ENCODE peak calls at places on chromosomes 13 and 19, in nine cellular contexts. S, T, N, G, L, E, V, R and I are unnamed samples.

GRCh38 chr19:47013041-47013517 is 6.6 kb upstream of the NPAS1 start:
- DNase-seq in N (peak), S (peak), V (peak), G (peak), L (peak), T (peak), R (peak), E (peak), I (peak)

GRCh38 chr13:51733656-51734334 is 70.2 kb downstream of the DHRS12 start:
- DNase-seq in N (peak), S (peak), E (no peak), T (no peak), R (no peak), L (no peak), G (no peak), V (no peak), I (no peak)

GRCh38 chr13:113176292-113176691 is 17.8 kb downstream of the PROZ start:
- DNase-seq in E (no peak), S (no peak), L (no peak), N (no peak), T (no peak), R (no peak), V (no peak), G (no peak), I (no peak)

GRCh38 chr19:46841458-46842083 is 9.1 kb downstream of the AP2S1 start:
- DNase-seq in T (peak), E (no peak), G (no peak), N (peak), S (peak), V (peak), R (peak), L (peak), I (no peak)

GRCh38 chr13:50731400-50731799 is 112.1 kb downstream of the DLEU7 start:
- DNase-seq in N (peak), T (no peak), S (no peak), R (no peak), G (peak), L (no peak), E (no peak), V (no peak), I (no peak)

GRCh38 chr13:28044608-28045007 is 55.8 kb downstream of the FLT3 start:
- DNase-seq in T (no peak), N (peak), L (no peak), E (no peak), G (no peak), S (no peak), V (no peak), R (no peak), I (no peak)

GRCh38 chr13:61040180-61040579 is 375.5 kb downstream of the PCDH20 start:
- DNase-seq in N (no peak), R (no peak), L (no peak), S (no peak), G (no peak), E (no peak), T (no peak), V (no peak), I (no peak)

GRCh38 chr19:28022506-28022905 is 1190.4 kb downstream of the UQCRFS1 start:
- DNase-seq in V (no peak), N (no peak), S (no peak), G (no peak), E (no peak), T (no peak), R (no peak), L (no peak), I (no peak)

GRCh38 chr19:47151627-47152026 is 21.0 kb downstream of the SAE1 start:
- DNase-seq in S (no peak), T (no peak), G (no peak), L (no peak), N (no peak), E (no peak), V (no peak), R (no peak), I (no peak)

GRCh38 chr19:52331757-52332156 is 4.3 kb upstream of the ZNF610 start:
- DNase-seq in V (no peak), R (no peak), N (no peak), G (no peak), E (no peak), T (no peak), S (no peak), L (no peak), I (no peak)

GRCh38 chr13:98807774-98808173 is 55.3 kb upstream of the SLC15A1 start:
- DNase-seq in N (no peak), E (no peak), T (no peak), V (no peak), G (no peak), R (no peak), S (no peak), L (no peak), I (no peak)

DNA sequence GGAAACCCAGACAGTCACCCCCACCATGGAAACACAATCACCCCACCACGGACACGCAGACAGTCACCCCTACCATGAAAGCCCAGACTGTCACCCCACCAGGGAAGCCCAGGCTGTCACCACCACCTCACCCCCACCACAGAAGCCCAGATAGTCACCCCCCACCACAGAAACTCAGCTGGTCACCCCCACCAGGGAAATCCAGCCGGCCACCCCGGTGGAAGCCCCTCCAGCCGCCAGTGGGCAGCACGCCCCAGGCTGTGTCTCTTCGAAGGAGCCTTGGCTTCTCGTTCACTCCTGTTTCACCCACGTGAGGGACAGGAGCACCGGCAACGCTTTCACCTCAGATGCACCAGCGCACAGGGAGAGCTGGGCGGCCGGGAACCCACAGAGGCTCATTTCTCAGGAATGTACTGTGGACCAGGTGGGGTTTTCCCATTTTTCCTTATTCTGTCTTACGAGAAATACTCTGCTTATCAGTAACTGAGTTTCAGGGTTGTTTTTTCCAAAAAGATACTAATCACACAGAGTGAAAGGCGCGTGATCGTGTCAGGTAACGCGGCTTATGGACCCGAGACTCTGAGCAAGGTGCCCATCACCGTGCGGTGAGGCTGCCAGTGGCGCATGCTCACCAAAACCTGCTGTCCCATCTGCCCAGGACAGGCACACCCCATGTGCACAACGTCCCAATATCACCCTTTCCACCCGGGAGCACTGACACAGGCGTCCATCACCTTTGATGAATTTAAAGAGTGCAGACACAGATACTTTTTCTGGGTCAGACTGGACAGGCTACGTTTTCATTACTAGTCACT is 28.0 kb downstream of the CARS2 start:
- DNase-seq in T (no peak), N (peak), S (no peak), V (no peak), G (no peak), L (no peak), R (no peak), E (no peak), I (no peak)
- H3K27ac ChIP-seq in T (no peak), N (no peak), S (no peak), V (no peak), G (no peak), L (no peak), R (no peak), E (no peak), I (peak)

DNA sequence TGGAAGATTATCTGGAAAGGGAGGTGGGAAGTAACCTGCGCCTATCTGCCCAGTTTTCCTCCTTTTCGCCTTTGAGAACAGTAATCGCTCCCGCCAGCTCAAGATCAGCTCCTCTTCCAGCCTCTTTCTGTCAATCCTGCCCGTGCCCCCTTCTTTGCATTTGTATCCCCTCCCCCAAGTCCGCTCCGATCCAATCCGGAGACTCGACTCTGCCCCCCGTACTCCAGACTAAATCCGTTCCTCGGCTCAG is 327 bp upstream of the RAB4B start:
- DNase-seq in R (no peak), N (no peak), G (no peak), S (no peak), L (no peak), V (no peak), T (no peak), E (no peak), I (no peak)
- TF ChIP-seq POLR2A in R (peak), N (peak), G (no peak), S (peak), L (peak), V (peak), T (no peak), E (no peak), I (peak)

DNA sequence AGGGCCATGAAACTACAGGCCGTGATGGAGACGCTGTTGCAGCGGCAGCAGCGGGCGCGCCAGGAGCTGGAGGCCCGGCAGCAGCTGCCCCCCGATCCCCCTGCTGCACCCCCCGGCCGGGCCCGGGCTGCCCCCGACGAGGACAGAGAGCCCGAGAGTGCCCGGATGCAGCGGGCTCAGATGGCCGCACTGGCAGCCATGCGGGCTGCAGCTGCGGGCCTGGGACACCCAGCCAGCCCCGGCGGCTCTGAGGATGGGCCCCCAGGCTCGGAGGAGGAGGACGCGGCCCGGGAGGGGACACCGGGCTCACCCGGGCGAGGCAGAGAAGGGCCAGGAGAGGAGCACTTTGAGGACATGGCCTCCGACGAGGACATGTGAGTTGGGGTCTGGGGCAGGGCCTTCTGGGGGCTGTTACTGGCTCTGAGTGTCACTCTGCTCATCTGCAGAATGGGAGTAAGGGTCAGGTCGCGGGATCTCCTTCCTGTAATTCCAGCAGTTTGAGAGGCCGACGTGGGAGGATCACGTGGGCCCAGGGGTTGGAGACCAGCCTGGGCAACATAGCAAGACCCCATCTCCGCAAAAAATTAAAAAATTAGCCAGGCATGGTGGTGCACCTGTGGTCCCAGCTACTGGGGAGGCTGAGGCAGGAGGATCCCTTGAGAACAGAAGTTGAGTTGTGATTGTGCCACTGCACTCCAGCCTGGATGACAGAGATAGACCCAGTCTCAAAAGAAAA is 3.9 kb downstream of the ARID3A start:
- DNase-seq in V (no peak), E (no peak), N (no peak), G (no peak), R (no peak), S (no peak), T (no peak), L (no peak), I (no peak)
- H3K27ac ChIP-seq in V (no peak), E (no peak), N (no peak), G (no peak), R (no peak), S (no peak), T (no peak), L (no peak), I (no peak)

DNA sequence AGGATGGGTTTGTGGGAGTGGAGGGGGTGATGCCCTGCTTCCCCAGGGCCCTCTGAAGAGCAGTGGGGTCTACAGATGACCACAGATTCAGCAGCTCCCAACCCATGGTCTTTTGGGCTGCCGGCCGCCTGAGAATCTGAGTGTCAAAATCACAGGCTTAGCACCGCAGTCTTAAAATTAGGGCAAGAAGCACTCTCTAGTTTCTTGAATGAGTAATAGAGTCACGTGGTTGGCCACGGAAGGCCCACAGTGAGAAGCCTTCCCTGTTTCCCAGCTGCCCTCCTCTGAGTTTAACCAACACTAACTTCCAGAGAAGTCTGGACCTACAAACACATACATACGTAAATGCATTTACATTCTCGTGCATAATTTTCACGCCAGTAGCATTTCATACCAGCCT is 5.2 kb downstream of the PRMT1 start:
- DNase-seq in T (no peak), L (no peak), R (no peak), G (no peak), S (no peak), V (no peak), N (no peak), E (no peak), I (no peak)
- TF ChIP-seq POLR2A in T (no peak), L (no peak), R (no peak), G (no peak), S (no peak), V (no peak), N (no peak), E (no peak), I (no peak)

GRCh38 chr19:41530761-41531301 is 45.1 kb upstream of the CEACAM21 start:
- DNase-seq in N (no peak), V (no peak), G (peak), T (no peak), L (no peak), E (no peak), S (peak), R (no peak), I (peak)
- H3K27ac ChIP-seq in N (no peak), V (no peak), G (peak), T (no peak), L (peak), E (no peak), S (peak), R (peak), I (peak)

GRCh38 chr19:44746946-44747738 is 1.4 kb upstream of the BCL3 start:
- DNase-seq in S (peak), V (peak), R (peak), E (peak), G (peak), T (peak), L (peak), N (peak), I (peak)
- TF ChIP-seq POLR2A in S (peak), V (no peak), R (peak), E (peak), G (peak), T (peak), L (peak), N (no peak), I (no peak)

GRCh38 chr19:3668331-3669133 is 31.7 kb downstream of the PIP5K1C start:
- DNase-seq in R (no peak), S (no peak), G (no peak), N (peak), T (no peak), L (peak), V (no peak), E (no peak), I (no peak)

GRCh38 chr19:3667037-3667638 is 33.1 kb downstream of the PIP5K1C start:
- DNase-seq in S (no peak), T (no peak), G (no peak), N (no peak), V (no peak), R (no peak), E (no peak), L (no peak), I (no peak)

GRCh38 chr19:3669134-3669436 is 31.2 kb downstream of the PIP5K1C start:
- DNase-seq in V (no peak), G (no peak), E (no peak), N (no peak), S (no peak), R (no peak), T (no peak), L (no peak), I (no peak)

GRCh38 chr19:3665681-3666544 is 34.4 kb downstream of the PIP5K1C start:
- DNase-seq in E (no peak), R (peak), T (peak), G (peak), S (peak), N (no peak), L (peak), V (peak), I (peak)

DNA sequence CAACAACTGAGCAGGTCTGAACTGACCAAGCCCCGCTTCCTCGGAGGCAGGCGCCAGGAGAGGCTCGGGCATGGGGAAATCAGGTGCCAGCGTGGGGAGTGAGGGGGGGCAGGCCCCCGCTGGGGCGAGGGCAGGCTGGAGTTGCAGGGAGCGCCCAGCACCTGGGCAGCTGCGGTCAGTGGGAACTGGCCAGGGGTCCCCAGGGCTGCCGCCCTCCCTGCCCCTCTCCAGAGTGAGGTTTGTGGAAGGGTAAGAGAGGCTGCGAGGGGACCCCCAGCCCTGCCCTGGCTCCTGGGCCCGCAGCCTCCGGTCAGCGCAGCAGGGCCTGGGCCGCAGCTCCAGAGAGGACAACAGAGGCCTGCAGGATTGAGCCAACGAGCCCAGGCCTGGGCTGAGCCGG is 32.5 kb downstream of the PIP5K1C start:
- DNase-seq in T (no peak), N (no peak), G (no peak), L (no peak), R (no peak), S (no peak), V (no peak), E (no peak), I (no peak)
- H3K27ac ChIP-seq in T (no peak), N (no peak), G (no peak), L (peak), R (peak), S (peak), V (no peak), E (no peak), I (no peak)